ENCODE peak calls at places on chromosomes 13 and 19, in four cellular contexts. W, G, H and X are unnamed samples.

GRCh38 chr13:33218020-33218419 is 67.5 kb downstream of the STARD13 start:
- DNase-seq in W (no peak), G (peak), H (peak), X (peak)

GRCh38 chr13:23319915-23320224 is 113.6 kb downstream of the SACS start:
- DNase-seq in W (no peak), G (no peak), H (no peak), X (no peak)

GRCh38 chr13:36879218-36879938 is 40.7 kb downstream of the SMAD9 start:
- DNase-seq in W (no peak), G (no peak), H (no peak), X (no peak)

GRCh38 chr19:11141937-11142527 is 13.6 kb downstream of the SPC24 start:
- DNase-seq in W (no peak), G (no peak), H (no peak), X (no peak)

GRCh38 chr19:1933245-1933644 is 7.7 kb upstream of the CSNK1G2 start:
- DNase-seq in W (no peak), G (no peak), H (no peak), X (no peak)

GRCh38 chr13:76991796-76992547 is at the start of gene CLN5:
- DNase-seq in W (peak), G (peak), H (peak), X (peak)

GRCh38 chr13:45879666-45880065 is 28.1 kb upstream of the SIAH3 start:
- DNase-seq in W (no peak), G (peak), H (peak), X (no peak)

GRCh38 chr19:12782424-12783225 is 7.3 kb upstream of the HOOK2 start:
- DNase-seq in W (peak), G (peak), H (peak), X (peak)

GRCh38 chr19:12723643-12724426 is at the start of gene TNPO2:
- DNase-seq in W (no peak), G (peak), H (peak), X (peak)

GRCh38 chr13:37540228-37540627 is 58.3 kb downstream of the POSTN start:
- DNase-seq in W (no peak), G (peak), H (peak), X (no peak)

GRCh38 chr13:41696163-41697003 is 239.0 kb downstream of the RGCC start:
- DNase-seq in W (no peak), G (peak), H (peak), X (peak)